ENCODE peak calls at places on chromosomes 3 and 15, in ten cellular contexts. B is hepatocyte; X is mesothelial cell of epicardium; C is central memory CD4-positive, alpha-beta T cell; O is psoas muscle; H is activated CD8-positive, alpha-beta T cell treated with anti-CD3 and anti-CD28 coated beads for 36 hours; A is Ammon's horn; D is left ventricle myocardium inferior; Y is endothelial cell; S is NCI-H748 treated with DMSO at 0.1 percent for 48 hours. T is an unnamed sample.

GRCh38 chr15:63274427-63274826 is 3.0 kb upstream of the APH1B start:
- DNase-seq in B (no peak), C (no peak), O (no peak), X (no peak), Y (no peak), H (peak), D (no peak), A (no peak), S (no peak), T (no peak)

GRCh38 chr15:49060710-49061483 is 14.7 kb upstream of the SECISBP2L start:
- DNase-seq in Y (no peak), A (no peak), H (no peak), X (no peak), B (no peak), S (no peak), C (no peak), O (no peak), D (no peak), T (no peak)

GRCh38 chr3:196174652-196175051 is 36.5 kb downstream of the ZDHHC19 start:
- DNase-seq in Y (no peak), H (no peak), O (peak), D (no peak), B (no peak), C (no peak), S (no peak), X (no peak), A (no peak), T (no peak)

GRCh38 chr3:119937229-119937628 is 155.3 kb downstream of the NR1I2 start:
- DNase-seq in C (peak), H (peak), S (no peak), O (no peak), A (no peak), X (no peak), Y (no peak), B (no peak), D (no peak), T (no peak)

GRCh38 chr15:90876046-90876445 is 7.7 kb downstream of the FURIN start:
- DNase-seq in B (no peak), C (no peak), S (no peak), O (no peak), H (no peak), X (no peak), Y (no peak), A (no peak), D (no peak), T (no peak)

GRCh38 chr15:98753726-98754125 is 105.4 kb downstream of the IGF1R start:
- DNase-seq in O (no peak), B (no peak), H (no peak), C (no peak), S (no peak), X (no peak), Y (no peak), A (no peak), D (no peak), T (no peak)

GRCh38 chr3:71252466-71252865 is 331.1 kb downstream of the FOXP1 start:
- DNase-seq in C (no peak), O (no peak), B (no peak), S (no peak), X (no peak), D (no peak), Y (no peak), H (no peak), A (no peak), T (no peak)

GRCh38 chr3:188025555-188025954 is 128.4 kb upstream of the LPP start:
- DNase-seq in B (no peak), H (no peak), D (no peak), Y (no peak), A (no peak), O (no peak), C (no peak), X (no peak), S (no peak), T (no peak)

GRCh38 chr3:58104712-58105111 is 96.5 kb downstream of the FLNB start:
- DNase-seq in B (no peak), A (no peak), X (no peak), H (no peak), Y (no peak), O (no peak), C (no peak), D (no peak), S (no peak), T (no peak)

GRCh38 chr3:194880940-194881925 is 195.6 kb downstream of the FAM43A start:
- DNase-seq in O (no peak), A (no peak), D (no peak), C (no peak), X (no peak), B (peak), H (no peak), Y (no peak), S (no peak), T (no peak)

GRCh38 chr3:111594781-111595180 is 365 bp downstream of the ZBED2 start:
- DNase-seq in B (no peak), A (no peak), C (no peak), X (no peak), H (no peak), O (no peak), Y (no peak), S (no peak), D (no peak), T (no peak)

GRCh38 chr3:15241341-15241740 is 35.3 kb downstream of the CAPN7 start:
- DNase-seq in O (peak), D (no peak), Y (peak), A (no peak), C (peak), B (no peak), S (no peak), X (no peak), H (peak), T (peak)

GRCh38 chr15:69035205-69035917 is 20.9 kb downstream of the NOX5 start:
- DNase-seq in C (no peak), O (no peak), Y (peak), A (no peak), X (no peak), D (no peak), H (no peak), B (peak), S (no peak), T (no peak)

GRCh38 chr3:183085634-183086390 is 13.5 kb downstream of the MCCC1 start:
- DNase-seq in C (peak), B (peak), O (no peak), Y (peak), X (no peak), D (no peak), A (peak), H (peak), S (no peak), T (no peak)

GRCh38 chr3:56593455-56594158 is 36.6 kb downstream of the CCDC66 start:
- DNase-seq in C (peak), D (no peak), S (no peak), O (no peak), Y (no peak), A (no peak), X (no peak), H (peak), B (no peak), T (no peak)

GRCh38 chr15:101732772-101733171 is 8.5 kb upstream of the TARS3 start:
- DNase-seq in D (no peak), H (no peak), S (no peak), X (no peak), Y (no peak), A (no peak), C (no peak), B (no peak), O (no peak), T (no peak)

GRCh38 chr3:14435175-14436011 is 33.0 kb downstream of the SLC6A6 start:
- DNase-seq in O (no peak), A (no peak), X (no peak), D (no peak), B (no peak), S (no peak), Y (peak), C (no peak), H (no peak), T (no peak)

GRCh38 chr3:101720851-101721649 is 3.4 kb upstream of the CEP97 start:
- DNase-seq in H (peak), X (no peak), A (no peak), C (no peak), O (no peak), B (no peak), Y (no peak), D (no peak), S (no peak), T (no peak)

GRCh38 chr15:83853232-83853631 is 199.3 kb downstream of the ADAMTSL3 start:
- DNase-seq in O (no peak), X (no peak), Y (no peak), H (no peak), S (no peak), B (no peak), D (no peak), A (no peak), C (no peak), T (no peak)

GRCh38 chr3:159923961-159924360 is 64.7 kb upstream of the IL12A start:
- DNase-seq in D (no peak), H (no peak), B (no peak), O (no peak), X (no peak), C (no peak), S (no peak), Y (no peak), A (no peak), T (no peak)

GRCh38 chr3:64444619-64445317 is 219.5 kb upstream of the PRICKLE2 start:
- DNase-seq in D (no peak), S (no peak), A (no peak), B (peak), C (no peak), H (no peak), Y (no peak), O (no peak), X (no peak), T (no peak)

T was measured in uterus.